ENCODE peak calls at places on chromosomes 5 and 9, in six cellular contexts. One of them, this sample, is unnamed.

GRCh38 chr9:976805-977360 is 428 bp downstream of the DMRT3 start:
- DNase-seq in amniotic stem cell: no peak
- DNase-seq in mucosa of gallbladder: no peak
- DNase-seq in HT1080: no peak
- DNase-seq in epithelial cell of prostate: no peak
- DNase-seq in effector CD4-positive, alpha-beta T cell: no peak
- DNase-seq in this sample: no peak

GRCh38 chr9:7318920-7319319 is 480.7 kb downstream of the DMAC1 start:
- DNase-seq in amniotic stem cell: no peak
- DNase-seq in effector CD4-positive, alpha-beta T cell: no peak
- DNase-seq in mucosa of gallbladder: no peak
- DNase-seq in HT1080: no peak
- DNase-seq in epithelial cell of prostate: no peak
- DNase-seq in this sample: no peak

GRCh38 chr9:135566552-135566951 is 5.0 kb downstream of the PAEP start:
- DNase-seq in amniotic stem cell: no peak
- DNase-seq in HT1080: no peak
- DNase-seq in effector CD4-positive, alpha-beta T cell: no peak
- DNase-seq in epithelial cell of prostate: no peak
- DNase-seq in mucosa of gallbladder: no peak
- DNase-seq in this sample: no peak

GRCh38 chr5:95892784-95893354 is 68.8 kb downstream of the ELL2 start:
- DNase-seq in mucosa of gallbladder: peak; percentile 28
- DNase-seq in HT1080: peak; percentile 40
- DNase-seq in epithelial cell of prostate: no peak
- DNase-seq in amniotic stem cell: no peak
- DNase-seq in effector CD4-positive, alpha-beta T cell: no peak
- DNase-seq in this sample: peak; percentile 40

GRCh38 chr9:105842023-105842644 is 147.8 kb downstream of the TMEM38B start:
- DNase-seq in amniotic stem cell: no peak
- DNase-seq in mucosa of gallbladder: peak; percentile 17
- DNase-seq in epithelial cell of prostate: no peak
- DNase-seq in effector CD4-positive, alpha-beta T cell: no peak
- DNase-seq in HT1080: peak; percentile 43
- DNase-seq in this sample: peak; percentile 24

GRCh38 chr5:174760721-174761120 is 36.3 kb downstream of the MSX2 start:
- DNase-seq in amniotic stem cell: no peak
- DNase-seq in epithelial cell of prostate: no peak
- DNase-seq in HT1080: no peak
- DNase-seq in effector CD4-positive, alpha-beta T cell: no peak
- DNase-seq in mucosa of gallbladder: no peak
- DNase-seq in this sample: no peak

GRCh38 chr5:56492812-56493211 is 259.7 kb upstream of the ANKRD55 start:
- DNase-seq in effector CD4-positive, alpha-beta T cell: no peak
- DNase-seq in epithelial cell of prostate: no peak
- DNase-seq in HT1080: no peak
- DNase-seq in mucosa of gallbladder: no peak
- DNase-seq in amniotic stem cell: no peak
- DNase-seq in this sample: no peak

GRCh38 chr5:153965102-153965645 is 73.5 kb downstream of the FAM114A2 start:
- DNase-seq in epithelial cell of prostate: no peak
- DNase-seq in HT1080: peak; percentile 35
- DNase-seq in effector CD4-positive, alpha-beta T cell: peak; percentile 5
- DNase-seq in mucosa of gallbladder: peak; percentile 31
- DNase-seq in amniotic stem cell: peak; percentile 24
- DNase-seq in this sample: peak; percentile 81

GRCh38 chr9:36341936-36342577 is 58.0 kb downstream of the RNF38 start:
- DNase-seq in mucosa of gallbladder: no peak
- DNase-seq in epithelial cell of prostate: no peak
- DNase-seq in HT1080: no peak
- DNase-seq in effector CD4-positive, alpha-beta T cell: no peak
- DNase-seq in amniotic stem cell: no peak
- DNase-seq in this sample: no peak

GRCh38 chr9:78821126-78821822 is 524.3 kb downstream of the PSAT1 start:
- DNase-seq in epithelial cell of prostate: no peak
- DNase-seq in mucosa of gallbladder: no peak
- DNase-seq in effector CD4-positive, alpha-beta T cell: no peak
- DNase-seq in HT1080: peak; percentile 49
- DNase-seq in amniotic stem cell: no peak
- DNase-seq in this sample: peak; percentile 19

GRCh38 chr5:96537386-96537785 is 104.3 kb upstream of the PCSK1 start:
- DNase-seq in epithelial cell of prostate: no peak
- DNase-seq in effector CD4-positive, alpha-beta T cell: peak; percentile 5
- DNase-seq in HT1080: peak; percentile 94
- DNase-seq in amniotic stem cell: no peak
- DNase-seq in mucosa of gallbladder: no peak
- DNase-seq in this sample: no peak

GRCh38 chr9:124774131-124774978 is 2.6 kb upstream of the OLFML2A start:
- DNase-seq in amniotic stem cell: no peak
- DNase-seq in epithelial cell of prostate: no peak
- DNase-seq in mucosa of gallbladder: peak; percentile 85
- DNase-seq in effector CD4-positive, alpha-beta T cell: peak; percentile 76
- DNase-seq in HT1080: peak; percentile 83
- DNase-seq in this sample: peak; percentile 89

GRCh38 chr5:126972062-126972895 is 58.1 kb downstream of the MARCHF3 start:
- DNase-seq in epithelial cell of prostate: no peak
- DNase-seq in amniotic stem cell: no peak
- DNase-seq in mucosa of gallbladder: no peak
- DNase-seq in effector CD4-positive, alpha-beta T cell: no peak
- DNase-seq in HT1080: no peak
- DNase-seq in this sample: peak; percentile 23

GRCh38 chr9:110452227-110452801 is 114.7 kb upstream of the TXNDC8 start:
- DNase-seq in amniotic stem cell: no peak
- DNase-seq in epithelial cell of prostate: no peak
- DNase-seq in mucosa of gallbladder: no peak
- DNase-seq in effector CD4-positive, alpha-beta T cell: no peak
- DNase-seq in HT1080: no peak
- DNase-seq in this sample: no peak

GRCh38 chr5:7884491-7885273 is 15.7 kb downstream of the MTRR start:
- DNase-seq in effector CD4-positive, alpha-beta T cell: no peak
- DNase-seq in HT1080: no peak
- DNase-seq in epithelial cell of prostate: no peak
- DNase-seq in mucosa of gallbladder: no peak
- DNase-seq in amniotic stem cell: no peak
- DNase-seq in this sample: peak; percentile 77

GRCh38 chr9:121744002-121744686 is 92.7 kb downstream of the DAB2IP start:
- DNase-seq in effector CD4-positive, alpha-beta T cell: no peak
- DNase-seq in epithelial cell of prostate: no peak
- DNase-seq in HT1080: peak; percentile 17
- DNase-seq in amniotic stem cell: no peak
- DNase-seq in mucosa of gallbladder: peak; percentile 69
- DNase-seq in this sample: peak; percentile 81